ENCODE peak calls at places on chromosomes 13 and 19, in six cellular contexts. B is activated CD4-positive, alpha-beta T cell treated with anti-CD3 and anti-CD28 coated beads for 48 hours; F is mesenteric fat pad; K is spleen; M is LHCN-M2; S is T-cell. D is an unnamed sample.

GRCh38 chr19:8085606-8086464 is 33.3 kb downstream of the CCL25 start:
- DNase-seq in B (peak), F (no peak), K (no peak), M (no peak), S (no peak), D (peak)

GRCh38 chr19:58572026-58572817 is 913 bp downstream of the MZF1 start:
- DNase-seq in B (no peak), F (peak), K (no peak), M (no peak), S (peak), D (no peak)

GRCh38 chr19:15288146-15288963 is 44.0 kb downstream of the BRD4 start:
- DNase-seq in B (no peak), F (no peak), K (peak), M (peak), S (no peak), D (peak)

GRCh38 chr13:65401315-65401714 is 1828.8 kb downstream of the PCDH9 start:
- DNase-seq in B (no peak), F (no peak), K (no peak), M (no peak), S (no peak), D (no peak)

GRCh38 chr13:38753878-38754277 is 67.0 kb downstream of the FREM2 start:
- DNase-seq in B (no peak), F (no peak), K (no peak), M (no peak), S (no peak), D (no peak)

GRCh38 chr19:55251296-55252081 is 7.3 kb downstream of the PPP6R1 start:
- DNase-seq in B (peak), F (no peak), K (peak), M (no peak), S (peak), D (no peak)

GRCh38 chr19:44662686-44663085 is 8.6 kb upstream of the CEACAM19 start:
- DNase-seq in B (no peak), F (no peak), K (no peak), M (peak), S (no peak), D (peak)

GRCh38 chr19:1455336-1456120 is 5.6 kb downstream of the APC2 start:
- DNase-seq in B (peak), F (no peak), K (no peak), M (peak), S (peak), D (peak)

GRCh38 chr19:49432141-49433073 is 7.2 kb downstream of the GFY start:
- DNase-seq in B (peak), F (no peak), K (no peak), M (no peak), S (peak), D (no peak)

GRCh38 chr19:7657047-7657779 is 11.6 kb upstream of the RETN start:
- DNase-seq in B (peak), F (no peak), K (no peak), M (no peak), S (no peak), D (no peak)

GRCh38 chr13:78610381-78610883 is 7.1 kb upstream of the POU4F1 start:
- DNase-seq in B (no peak), F (no peak), K (no peak), M (no peak), S (no peak), D (no peak)

GRCh38 chr19:1467228-1467511 is 11.8 kb downstream of the C19orf25 start:
- DNase-seq in B (no peak), F (no peak), K (peak), M (no peak), S (no peak), D (no peak)

GRCh38 chr19:3880471-3881271 is at the start of gene ATCAY:
- DNase-seq in B (no peak), F (no peak), K (no peak), M (no peak), S (no peak), D (no peak)

D was measured in RPMI7951.